ENCODE peak calls at places on chromosomes 11 and 22, in seven cellular contexts. B is coronary artery, E is AG10803, D is bronchial epithelial cell, H is B cell, W is thyroid gland, P is cardiac muscle cell. X is an unnamed sample.

GRCh38 chr11:110763249-110764011 is 51.2 kb upstream of the ARHGAP20 start:
- DNase-seq in P (peak; percentile 63), B (no peak), H (no peak), E (peak; percentile 57), W (peak; percentile 86), D (no peak), X (no peak)

GRCh38 chr11:45710561-45710960 is 45.1 kb upstream of the CHST1 start:
- DNase-seq in B (no peak), E (no peak), H (no peak), W (peak; percentile 10), P (no peak), D (no peak), X (no peak)

GRCh38 chr11:10450451-10451398 is 4.3 kb upstream of the AMPD3 start:
- DNase-seq in P (peak; percentile 41), B (no peak), D (peak; percentile 53), W (peak; percentile 85), E (peak; percentile 25), H (peak; percentile 76), X (no peak)

GRCh38 chr22:37012956-37013355 is 6.3 kb downstream of the TST start:
- DNase-seq in H (no peak), B (no peak), P (no peak), E (no peak), D (no peak), W (no peak), X (no peak)

GRCh38 chr22:35480627-35481565 is 59.7 kb upstream of the RASD2 start:
- DNase-seq in H (no peak), D (no peak), W (no peak), B (no peak), P (no peak), E (peak; percentile 35), X (no peak)

GRCh38 chr11:19252394-19253148 is 11.8 kb upstream of the E2F8 start:
- DNase-seq in W (no peak), P (no peak), E (no peak), H (no peak), D (no peak), B (no peak), X (no peak)

GRCh38 chr11:75388386-75389275 is 10.7 kb upstream of the RPS3 start:
- DNase-seq in B (no peak), H (peak; percentile 77), W (peak; percentile 59), D (peak; percentile 74), E (peak; percentile 75), P (peak; percentile 87), X (peak; percentile 87)

GRCh38 chr11:27839226-27839913 is 139.1 kb upstream of the BDNF start:
- DNase-seq in W (no peak), D (peak; percentile 37), B (no peak), E (peak; percentile 67), P (peak; percentile 56), H (no peak), X (no peak)

GRCh38 chr11:119875841-119876600 is 147.0 kb upstream of the NECTIN1 start:
- DNase-seq in H (no peak), D (no peak), B (no peak), E (no peak), P (no peak), W (no peak), X (no peak)

GRCh38 chr11:2674681-2675131 is 25.1 kb downstream of the KCNQ1OT1 start:
- DNase-seq in W (peak; percentile 76), E (no peak), P (no peak), D (no peak), B (peak; percentile 72), H (no peak), X (peak; percentile 80)

GRCh38 chr11:56910046-56910753 is 78.5 kb upstream of the OR5AK2 start:
- DNase-seq in H (no peak), B (no peak), E (no peak), D (peak; percentile 69), W (no peak), P (no peak), X (no peak)

GRCh38 chr22:28143961-28144745 is 225.1 kb upstream of the PITPNB start:
- DNase-seq in D (no peak), W (no peak), P (no peak), B (no peak), H (no peak), E (peak; percentile 65), X (no peak)

GRCh38 chr11:73055655-73056354 is 86.3 kb downstream of the FCHSD2 start:
- DNase-seq in P (no peak), D (no peak), B (no peak), W (no peak), E (no peak), H (peak; percentile 39), X (no peak)

GRCh38 chr22:25566812-25567211 is 2.3 kb downstream of the GRK3 start:
- DNase-seq in B (no peak), E (no peak), D (no peak), P (no peak), W (no peak), H (peak; percentile 41), X (no peak)

GRCh38 chr11:85918910-85919794 is 64.0 kb downstream of the CCDC83 start:
- DNase-seq in E (peak; percentile 33), P (peak; percentile 50), B (no peak), W (no peak), H (no peak), D (no peak), X (no peak)

GRCh38 chr11:111465400-111465799 is 46.8 kb downstream of the BTG4 start:
- DNase-seq in B (no peak), H (no peak), E (peak; percentile 67), P (no peak), D (peak; percentile 78), W (no peak), X (no peak)

GRCh38 chr22:19706661-19707151 is 7.6 kb upstream of the SEPTIN5 start:
- DNase-seq in D (no peak), P (no peak), E (no peak), W (no peak), H (no peak), B (no peak), X (no peak)

GRCh38 chr22:46585340-46586122 is 34.7 kb upstream of the GRAMD4 start:
- DNase-seq in W (no peak), B (no peak), E (no peak), P (no peak), D (no peak), H (no peak), X (no peak)

GRCh38 chr22:46586123-46586519 is 34.1 kb upstream of the GRAMD4 start:
- DNase-seq in E (no peak), W (no peak), D (no peak), B (no peak), P (no peak), H (no peak), X (no peak)

GRCh38 chr22:46587492-46588278 is 32.5 kb upstream of the GRAMD4 start:
- DNase-seq in E (no peak), D (no peak), P (no peak), H (peak; percentile 92), B (no peak), W (peak; percentile 73), X (no peak)

GRCh38 chr22:46587067-46587471 is 33.1 kb upstream of the GRAMD4 start:
- DNase-seq in D (no peak), E (no peak), H (peak; percentile 77), P (no peak), W (peak; percentile 79), B (no peak), X (no peak)

DNA sequence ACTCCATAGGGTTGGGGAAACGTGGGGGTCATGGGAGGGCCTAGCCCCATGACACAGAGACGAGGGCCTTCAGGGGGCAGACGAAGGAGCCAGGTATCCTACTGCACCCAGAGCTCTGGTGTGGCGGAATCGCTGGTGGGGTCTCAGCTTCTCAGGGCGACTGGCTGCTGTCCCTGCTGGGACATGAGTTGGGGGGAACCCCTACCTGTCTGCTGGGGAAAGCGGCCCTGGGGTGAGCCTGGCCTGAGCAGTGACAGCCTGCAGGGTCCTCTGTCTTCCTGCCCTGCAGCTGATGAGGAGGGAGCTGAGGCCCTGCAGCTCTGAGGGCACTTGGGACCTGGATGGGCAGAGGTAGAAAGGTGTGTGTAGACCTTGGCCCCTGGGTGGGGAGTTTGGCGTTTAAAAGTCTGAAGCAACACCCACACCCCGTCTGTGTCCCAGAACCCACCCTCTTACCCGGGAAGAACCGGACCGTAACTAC is 33.6 kb upstream of the GRAMD4 start:
- DNase-seq in E (no peak), B (no peak), P (no peak), D (no peak), W (no peak), H (no peak), X (no peak)
- TF ChIP-seq CTCF in E (no peak), B (no peak), P (no peak), D (no peak), W (no peak), H (no peak), X (no peak)

DNA sequence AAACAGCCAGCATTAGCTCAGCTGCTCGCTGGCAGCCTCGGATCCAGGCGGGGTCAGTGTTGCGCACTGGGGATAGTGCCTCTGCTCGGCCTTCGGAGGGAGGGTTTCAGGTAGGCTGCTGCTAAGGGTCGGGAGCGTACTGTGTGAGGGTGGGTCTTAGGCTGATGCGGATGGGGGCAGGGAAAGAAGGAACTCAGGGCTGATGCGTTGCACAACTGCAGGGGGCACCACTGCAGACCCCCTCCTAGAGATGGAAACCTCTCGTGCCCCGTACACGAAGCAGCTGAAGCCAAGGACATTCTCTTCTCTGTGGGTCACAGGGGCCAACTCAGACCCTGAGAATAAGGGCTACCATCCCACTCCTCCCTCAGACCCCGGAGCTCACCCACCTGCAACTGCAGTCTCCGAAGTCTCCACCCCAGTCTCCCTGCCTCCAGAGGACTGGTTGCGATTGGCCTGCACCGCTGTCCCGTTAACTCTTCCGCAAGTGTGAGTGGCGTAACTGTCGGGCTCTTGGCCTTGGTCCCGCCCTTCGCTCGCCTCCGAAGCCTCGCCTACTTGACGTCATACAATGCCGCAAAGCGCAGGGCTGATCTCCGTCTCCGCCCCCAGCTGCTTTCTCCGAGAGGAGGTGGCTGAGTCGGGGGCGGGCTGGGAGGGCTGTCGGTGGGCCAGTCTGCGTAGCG is at the start of gene KBTBD3:
- DNase-seq in P (peak; percentile 100), H (peak; percentile 100), W (peak; percentile 99), D (peak; percentile 99), E (peak; percentile 99), B (peak; percentile 99), X (peak; percentile 99)
- TF ChIP-seq CTCF in P (peak; percentile 49), H (peak; percentile 73), W (no peak), D (peak; percentile 58), E (peak; percentile 50), B (no peak), X (peak; percentile 67)

DNA sequence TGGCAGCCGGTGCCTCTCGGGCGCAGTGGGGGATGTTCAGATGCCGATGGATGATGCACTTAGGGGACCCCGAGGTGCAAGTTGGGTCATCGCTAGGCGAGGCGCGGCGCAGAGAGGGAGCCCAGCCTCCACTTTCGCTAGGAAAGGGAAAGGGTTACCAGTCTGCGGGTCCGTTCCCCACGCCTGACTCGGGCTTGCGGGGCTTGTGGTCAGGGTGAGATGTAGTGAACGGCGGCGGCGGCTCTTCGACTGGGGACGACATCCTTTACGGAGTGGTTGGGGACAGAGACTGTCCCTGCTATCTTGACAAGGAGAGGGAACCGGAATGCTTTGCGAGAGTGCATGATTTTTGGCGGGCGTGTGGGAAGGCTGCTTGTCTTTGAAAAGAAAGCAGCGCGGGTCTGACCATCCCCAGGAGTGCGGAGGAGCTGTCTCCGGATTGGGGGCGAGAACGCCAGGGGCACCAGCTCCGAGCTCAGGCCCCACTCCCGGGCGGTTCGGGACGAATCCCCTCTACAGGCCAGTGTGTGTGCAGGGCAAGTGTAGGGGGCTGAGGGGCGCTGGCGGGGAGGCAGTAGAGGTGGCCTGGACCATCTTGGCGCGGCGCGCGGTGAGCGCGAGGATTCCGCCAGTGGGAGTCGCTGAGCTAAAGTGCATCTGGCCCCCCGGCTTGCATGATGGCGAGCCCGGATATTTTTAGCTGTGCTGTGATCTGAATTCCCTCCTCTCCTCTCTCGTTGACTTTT is 1.1 kb downstream of the FAT3 start:
- DNase-seq in D (no peak), B (peak; percentile 78), P (peak; percentile 13), W (no peak), H (no peak), E (peak; percentile 16), X (no peak)
- TF ChIP-seq CTCF in D (no peak), B (no peak), P (no peak), W (no peak), H (no peak), E (peak; percentile 32), X (peak; percentile 53)

GRCh38 chr22:22752556-22753477 is 108.4 kb downstream of the GGTLC2 start:
- DNase-seq in H (peak; percentile 51), P (peak; percentile 88), E (peak; percentile 76), D (peak; percentile 52), W (no peak), B (peak; percentile 69), X (peak; percentile 59)
- TF ChIP-seq CTCF in H (no peak), P (no peak), E (no peak), D (no peak), W (no peak), B (no peak), X (no peak)

X was measured in osteocyte.